ENCODE peak calls at places on chromosomes 11 and 22, in ten cellular contexts. J is tibial artery; B is DND-41; Z is endodermal cell; Q is SK-N-SH; V is spleen; X is IMR-90; E is CD4-positive, alpha-beta memory T cell; Y is neural progenitor cell; H is GM23248. I is an unnamed sample. For H3K4me1, the result is how much of the 10 kb centered on the place peaks cover.

GRCh38 chr22:20259336-20259705 is 8.8 kb downstream of the RTN4R start:
- DNase-seq in X (no peak), E (no peak), V (no peak), J (no peak), Q (no peak), B (no peak), Z (no peak), Y (no peak), H (no peak), I (no peak)

GRCh38 chr11:32353884-32354283 is 81.5 kb downstream of the WT1 start:
- DNase-seq in X (no peak), J (no peak), Q (no peak), B (no peak), E (no peak), V (no peak), H (no peak), Y (no peak), Z (no peak), I (no peak)

GRCh38 chr11:126584028-126584427 is 228.5 kb downstream of the ST3GAL4 start:
- DNase-seq in X (no peak), H (no peak), E (no peak), Q (no peak), V (peak), Y (no peak), Z (no peak), J (no peak), B (no peak), I (no peak)

GRCh38 chr22:19525666-19526065 is 1.5 kb upstream of the CLDN5 start:
- DNase-seq in Q (no peak), Z (peak), Y (no peak), V (peak), E (no peak), J (peak), B (no peak), X (no peak), H (no peak), I (no peak)

GRCh38 chr11:64254326-64254725 is 3.0 kb downstream of the PLCB3 start:
- DNase-seq in B (no peak), V (no peak), X (no peak), Y (no peak), E (no peak), Z (no peak), H (no peak), Q (no peak), J (no peak), I (no peak)

GRCh38 chr22:47865626-47866025 is 1103.2 kb downstream of the TBC1D22A start:
- DNase-seq in X (no peak), B (no peak), Y (no peak), J (no peak), Q (no peak), Z (no peak), V (no peak), E (no peak), H (no peak), I (no peak)

GRCh38 chr11:65911682-65912568 is 6.9 kb downstream of the C11orf68 start:
- DNase-seq in Q (peak), X (peak), B (no peak), H (peak), Z (peak), Y (peak), E (no peak), J (peak), V (no peak), I (no peak)

GRCh38 chr22:39995346-39996252 is 845 bp downstream of the FAM83F start:
- DNase-seq in V (no peak), E (no peak), Y (no peak), H (no peak), Q (no peak), X (no peak), B (no peak), J (no peak), Z (peak), I (no peak)

GRCh38 chr11:36465449-36466163 is 44.5 kb downstream of the TRAF6 start:
- DNase-seq in Y (no peak), H (peak), Z (no peak), B (no peak), X (peak), E (no peak), J (no peak), V (no peak), Q (no peak), I (no peak)

GRCh38 chr11:24239016-24239720 is 257.7 kb upstream of the LUZP2 start:
- DNase-seq in Z (no peak), J (no peak), V (no peak), Y (no peak), Q (no peak), B (no peak), E (no peak), X (peak), H (peak), I (no peak)

GRCh38 chr11:28463826-28464225 is 355.6 kb downstream of the METTL15 start:
- DNase-seq in E (no peak), X (peak), Y (no peak), J (no peak), V (no peak), H (no peak), B (no peak), Z (no peak), Q (no peak), I (no peak)

GRCh38 chr11:115316682-115317081 is 187.5 kb downstream of the CADM1 start:
- DNase-seq in X (no peak), V (no peak), B (no peak), J (no peak), E (no peak), Z (no peak), Y (no peak), Q (no peak), H (no peak), I (no peak)

GRCh38 chr11:115314330-115314729 is 189.9 kb downstream of the CADM1 start:
- DNase-seq in E (no peak), X (peak), Z (no peak), H (no peak), Y (no peak), V (no peak), B (no peak), J (no peak), Q (no peak), I (no peak)

GRCh38 chr11:115321602-115322289 is 182.5 kb downstream of the CADM1 start:
- DNase-seq in E (no peak), X (peak), Z (no peak), Q (no peak), V (no peak), B (no peak), J (no peak), Y (no peak), H (no peak), I (no peak)

GRCh38 chr11:115313224-115313838 is 190.9 kb downstream of the CADM1 start:
- DNase-seq in Q (no peak), V (no peak), X (no peak), H (no peak), J (no peak), Y (no peak), E (no peak), B (no peak), Z (no peak), I (no peak)

DNA sequence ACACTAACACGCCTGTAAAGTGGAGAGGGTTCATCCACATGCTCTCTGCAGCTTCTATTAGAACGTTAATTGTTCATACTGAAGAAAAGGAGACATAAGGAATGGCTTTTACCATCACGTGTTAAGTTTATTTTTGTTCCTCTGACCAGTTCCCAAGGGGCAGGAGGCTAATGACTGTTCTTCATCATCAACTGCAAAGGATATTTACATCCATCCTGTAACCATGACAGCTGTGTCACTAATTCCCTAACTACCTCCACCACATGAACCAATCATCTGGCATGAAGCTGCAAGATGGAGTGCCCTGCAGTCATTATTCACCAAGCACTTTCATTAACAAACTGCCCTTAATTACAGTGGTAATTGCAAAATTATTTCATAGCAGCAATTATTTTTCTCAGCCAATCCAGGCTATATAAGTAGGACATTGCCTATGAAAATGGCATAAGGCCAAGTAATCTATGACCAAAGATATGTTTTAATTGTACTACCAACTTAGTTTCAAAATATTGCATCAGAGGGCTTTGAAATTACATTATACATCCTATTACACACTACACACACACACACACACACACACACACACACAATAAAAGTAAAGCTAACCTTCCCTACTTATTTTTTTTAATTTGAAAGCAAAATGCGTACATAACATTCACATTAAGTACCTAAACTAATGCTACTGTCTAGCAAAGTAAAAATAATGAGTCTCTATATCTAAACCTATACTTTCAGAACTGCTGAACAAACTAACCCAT is 186.6 kb downstream of the CADM1 start:
- DNase-seq in Y (no peak), Q (no peak), Z (no peak), J (no peak), B (no peak), X (peak), V (no peak), H (no peak), E (no peak), I (no peak)
- H3K4me3 ChIP-seq in Y (no peak), Q (no peak), Z (no peak), J (no peak), B (no peak), X (no peak), V (no peak), H (no peak), E (no peak), I (no peak)

GRCh38 chr22:29536411-29536810 is 17.1 kb downstream of the THOC5 start:
- DNase-seq in Q (no peak), B (no peak), V (peak), Z (no peak), H (no peak), Y (no peak), E (no peak), J (no peak), X (no peak), I (no peak)

GRCh38 chr22:29539105-29539504 is 14.5 kb downstream of the THOC5 start:
- DNase-seq in J (no peak), E (no peak), Y (no peak), Z (no peak), X (no peak), Q (no peak), V (peak), H (no peak), B (no peak), I (no peak)

GRCh38 chr22:29541845-29542244 is 11.7 kb downstream of the THOC5 start:
- DNase-seq in Q (no peak), E (no peak), X (no peak), J (no peak), B (no peak), Y (no peak), Z (no peak), H (no peak), V (no peak), I (no peak)
- H3K27ac ChIP-seq in Q (no peak), E (no peak), X (no peak), J (no peak), B (no peak), Y (no peak), Z (no peak), H (no peak), V (peak), I (no peak)

GRCh38 chr11:128494418-128495332 is 92.7 kb downstream of the ETS1 start:
- DNase-seq in B (no peak), E (no peak), Z (no peak), J (no peak), Y (no peak), X (no peak), V (no peak), H (no peak), Q (no peak), I (no peak)
- H3K4me1 ChIP-seq in B (half or more), E (half or more), Z (under half), J (under half), Y (under half), X (under half), V (half or more), H (half or more), Q (half or more), I (half or more)

GRCh38 chr11:13023423-13023822 is 14.3 kb downstream of the RASSF10 start:
- DNase-seq in J (no peak), E (no peak), X (no peak), Z (no peak), Y (no peak), B (no peak), V (no peak), H (no peak), Q (no peak), I (no peak)

GRCh38 chr11:13030857-13031256 is 21.7 kb downstream of the RASSF10 start:
- DNase-seq in E (no peak), Y (no peak), B (no peak), X (no peak), Q (peak), H (no peak), J (no peak), V (no peak), Z (no peak), I (no peak)

GRCh38 chr11:13028322-13028721 is 19.2 kb downstream of the RASSF10 start:
- DNase-seq in V (no peak), E (no peak), Q (no peak), J (no peak), Z (no peak), Y (no peak), X (no peak), H (no peak), B (no peak), I (no peak)

GRCh38 chr11:13029872-13030271 is 20.8 kb downstream of the RASSF10 start:
- DNase-seq in Z (no peak), E (no peak), Y (no peak), V (no peak), Q (no peak), J (no peak), H (no peak), B (no peak), X (no peak), I (no peak)

GRCh38 chr11:13026722-13027121 is 17.6 kb downstream of the RASSF10 start:
- DNase-seq in Y (peak), J (no peak), V (no peak), E (no peak), H (no peak), Z (no peak), B (no peak), X (no peak), Q (no peak), I (no peak)
- H3K4me3 ChIP-seq in Y (no peak), J (no peak), V (no peak), E (no peak), H (no peak), Z (no peak), B (no peak), X (no peak), Q (no peak), I (no peak)

GRCh38 chr11:87878373-87878779 is 296.9 kb downstream of the RAB38 start:
- DNase-seq in Q (no peak), V (no peak), Y (peak), X (peak), H (peak), Z (no peak), E (no peak), B (peak), J (no peak), I (no peak)

DNA sequence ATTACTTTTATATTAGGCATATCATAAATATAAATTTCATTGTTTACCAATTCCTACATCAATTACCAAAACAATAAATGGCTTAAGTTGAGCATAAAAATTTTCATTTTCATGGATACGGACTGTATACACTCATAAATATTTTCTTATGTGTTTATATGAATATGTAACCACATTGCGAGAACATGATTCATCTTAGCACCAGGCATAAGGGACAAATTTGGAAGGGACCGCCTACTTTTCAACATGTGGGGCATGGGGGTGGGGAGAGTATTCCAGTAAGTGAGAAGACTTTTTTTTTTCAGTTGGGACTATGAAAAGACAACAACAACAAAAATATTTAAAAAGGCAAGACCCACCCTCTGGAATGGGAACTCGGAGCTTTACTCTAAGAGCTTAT is 296.1 kb downstream of the RAB38 start:
- DNase-seq in Z (no peak), J (no peak), B (no peak), X (no peak), V (no peak), H (peak), Y (no peak), E (no peak), Q (no peak), I (no peak)
- H3K27ac ChIP-seq in Z (no peak), J (no peak), B (no peak), X (no peak), V (no peak), H (peak), Y (no peak), E (no peak), Q (no peak), I (no peak)

GRCh38 chr11:12170984-12171383 is 60.6 kb downstream of the MICAL2 start:
- DNase-seq in E (no peak), Y (no peak), J (peak), Z (no peak), Q (no peak), H (peak), X (peak), B (no peak), V (no peak), I (no peak)
- H3K4me1 ChIP-seq in E (under half), Y (under half), J (under half), Z (under half), Q (under half), H (half or more), X (under half), B (under half), V (under half), I (under half)

GRCh38 chr11:61004841-61005240 is 33.4 kb downstream of the CD6 start:
- DNase-seq in Q (no peak), B (peak), H (no peak), Z (no peak), J (no peak), X (no peak), E (peak), V (no peak), Y (no peak), I (peak)

GRCh38 chr11:61007971-61008896 is 36.8 kb downstream of the CD6 start:
- DNase-seq in X (no peak), B (no peak), V (no peak), Q (peak), Z (peak), H (no peak), E (no peak), J (peak), Y (peak), I (no peak)

GRCh38 chr11:61009392-61010275 is 38.2 kb downstream of the CD6 start:
- DNase-seq in Q (no peak), Z (no peak), X (no peak), H (no peak), B (no peak), E (no peak), Y (no peak), J (no peak), V (peak), I (no peak)

GRCh38 chr11:61008971-61009370 is 37.5 kb downstream of the CD6 start:
- DNase-seq in H (no peak), X (no peak), Y (no peak), J (no peak), V (no peak), Q (no peak), B (no peak), Z (no peak), E (no peak), I (no peak)

DNA sequence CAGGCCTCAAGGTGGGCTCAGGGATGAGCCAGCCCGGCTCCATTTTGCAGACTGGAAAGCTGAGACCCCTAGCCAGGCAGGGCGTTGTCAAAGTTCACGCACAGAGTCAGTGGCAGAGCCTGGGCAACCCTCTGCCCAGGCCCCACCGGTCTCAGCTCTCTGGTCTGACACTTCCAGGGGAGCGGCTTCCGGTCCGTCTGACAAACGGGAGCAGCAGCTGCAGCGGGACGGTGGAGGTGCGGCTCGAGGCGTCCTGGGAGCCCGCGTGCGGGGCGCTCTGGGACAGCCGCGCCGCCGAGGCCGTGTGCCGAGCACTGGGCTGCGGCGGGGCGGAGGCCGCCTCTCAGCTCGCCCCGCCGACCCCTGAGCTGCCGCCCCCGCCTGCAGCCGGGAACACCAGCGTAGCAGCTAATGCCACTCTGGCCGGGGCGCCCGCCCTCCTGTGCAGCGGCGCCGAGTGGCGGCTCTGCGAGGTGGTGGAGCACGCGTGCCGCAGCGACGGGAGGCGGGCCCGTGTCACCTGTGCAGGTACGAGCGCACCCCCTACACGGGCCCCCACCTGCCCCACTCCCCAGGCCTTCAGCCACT is 36.0 kb downstream of the CD6 start:
- DNase-seq in H (peak), E (no peak), Q (peak), Z (peak), B (no peak), J (no peak), X (no peak), Y (peak), V (no peak), I (no peak)
- H3K4me3 ChIP-seq in H (no peak), E (no peak), Q (peak), Z (peak), B (no peak), J (peak), X (no peak), Y (peak), V (peak), I (no peak)

GRCh38 chr11:3732671-3733070 is 61.5 kb upstream of the CHRNA10 start:
- DNase-seq in Y (no peak), V (no peak), H (peak), X (no peak), J (no peak), E (no peak), Z (no peak), Q (no peak), B (no peak), I (peak)
- H3K27ac ChIP-seq in Y (no peak), V (no peak), H (no peak), X (no peak), J (no peak), E (no peak), Z (no peak), Q (no peak), B (no peak), I (no peak)

DNA sequence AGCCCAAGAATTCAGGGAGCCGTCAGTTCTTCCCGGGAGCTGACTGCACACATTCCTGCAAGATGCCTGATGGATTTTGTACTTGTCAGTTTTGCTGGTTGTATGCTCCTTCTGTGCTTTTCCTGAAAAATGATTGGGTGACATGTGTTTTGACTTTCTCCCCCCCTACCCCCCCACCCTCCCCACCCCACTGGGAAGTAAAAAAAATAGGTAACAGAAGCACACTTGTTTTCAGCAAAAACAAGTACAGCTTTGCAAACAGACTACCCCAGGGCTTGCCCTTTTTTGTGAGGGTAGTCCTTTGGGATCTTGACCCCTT is 1.1 kb downstream of the PPFIA1 start:
- DNase-seq in E (no peak), X (no peak), Y (no peak), H (no peak), B (no peak), Z (no peak), V (no peak), Q (no peak), J (no peak), I (no peak)
- H3K4me1 ChIP-seq in E (half or more), X (under half), Y (under half), H (under half), B (under half), Z (under half), V (under half), Q (under half), J (under half), I (under half)

I was measured in naive thymus-derived CD4-positive, alpha-beta T cell.